ENCODE peak calls at places on chromosomes 5 and 9, in eight cellular contexts. One of them, this sample, is unnamed.

GRCh38 chr9:83960991-83961390 is 19.0 kb downstream of the HNRNPK start:
- DNase-seq in transverse colon: no peak
- DNase-seq in occipital lobe: no peak
- DNase-seq in tibial nerve: no peak
- DNase-seq in AG20443: no peak
- DNase-seq in T follicular helper cell: no peak
- DNase-seq in stomach: no peak
- DNase-seq in heart right ventricle: no peak
- DNase-seq in this sample: no peak

GRCh38 chr5:66779535-66779934 is 183.3 kb downstream of the MAST4 start:
- DNase-seq in transverse colon: no peak
- DNase-seq in occipital lobe: no peak
- DNase-seq in tibial nerve: no peak
- DNase-seq in AG20443: no peak
- DNase-seq in T follicular helper cell: no peak
- DNase-seq in stomach: no peak
- DNase-seq in heart right ventricle: no peak
- DNase-seq in this sample: no peak

GRCh38 chr9:129889936-129890717 is 54.9 kb downstream of the USP20 start:
- DNase-seq in transverse colon: peak; percentile 69
- DNase-seq in occipital lobe: no peak
- DNase-seq in tibial nerve: no peak
- DNase-seq in AG20443: no peak
- DNase-seq in T follicular helper cell: peak; percentile 38
- DNase-seq in stomach: peak; percentile 47
- DNase-seq in heart right ventricle: no peak
- DNase-seq in this sample: no peak

GRCh38 chr9:133377721-133378216 is 1.6 kb downstream of the STKLD1 start:
- DNase-seq in transverse colon: no peak
- DNase-seq in occipital lobe: no peak
- DNase-seq in tibial nerve: no peak
- DNase-seq in AG20443: no peak
- DNase-seq in T follicular helper cell: no peak
- DNase-seq in stomach: no peak
- DNase-seq in heart right ventricle: no peak
- DNase-seq in this sample: no peak

GRCh38 chr9:4678679-4679267 is 596 bp upstream of the CDC37L1 start:
- DNase-seq in transverse colon: no peak
- DNase-seq in occipital lobe: no peak
- DNase-seq in tibial nerve: no peak
- DNase-seq in AG20443: no peak
- DNase-seq in T follicular helper cell: peak; percentile 10
- DNase-seq in stomach: no peak
- DNase-seq in heart right ventricle: peak; percentile 16
- DNase-seq in this sample: no peak

GRCh38 chr5:14165375-14166091 is 22.4 kb downstream of the TRIO start:
- DNase-seq in transverse colon: no peak
- DNase-seq in occipital lobe: no peak
- DNase-seq in tibial nerve: no peak
- DNase-seq in AG20443: peak; percentile 33
- DNase-seq in T follicular helper cell: no peak
- DNase-seq in stomach: no peak
- DNase-seq in heart right ventricle: no peak
- DNase-seq in this sample: no peak

GRCh38 chr5:174317261-174317894 is 271.9 kb downstream of the NSG2 start:
- DNase-seq in transverse colon: no peak
- DNase-seq in occipital lobe: peak; percentile 71
- DNase-seq in tibial nerve: no peak
- DNase-seq in AG20443: peak; percentile 86
- DNase-seq in T follicular helper cell: no peak
- DNase-seq in stomach: no peak
- DNase-seq in heart right ventricle: no peak
- DNase-seq in this sample: peak; percentile 18

GRCh38 chr5:43851741-43852140 is 248.8 kb downstream of the NNT start:
- DNase-seq in transverse colon: no peak
- DNase-seq in occipital lobe: no peak
- DNase-seq in tibial nerve: no peak
- DNase-seq in AG20443: no peak
- DNase-seq in T follicular helper cell: no peak
- DNase-seq in stomach: no peak
- DNase-seq in heart right ventricle: no peak
- DNase-seq in this sample: no peak

GRCh38 chr5:125277494-125278154 is 531.2 kb upstream of the ZNF608 start:
- DNase-seq in transverse colon: no peak
- DNase-seq in occipital lobe: no peak
- DNase-seq in tibial nerve: no peak
- DNase-seq in AG20443: peak; percentile 50
- DNase-seq in T follicular helper cell: no peak
- DNase-seq in stomach: no peak
- DNase-seq in heart right ventricle: no peak
- DNase-seq in this sample: no peak

GRCh38 chr5:175501759-175502158 is 23.4 kb downstream of the SFXN1 start:
- DNase-seq in transverse colon: no peak
- DNase-seq in occipital lobe: no peak
- DNase-seq in tibial nerve: no peak
- DNase-seq in AG20443: no peak
- DNase-seq in T follicular helper cell: no peak
- DNase-seq in stomach: no peak
- DNase-seq in heart right ventricle: no peak
- DNase-seq in this sample: no peak

GRCh38 chr9:110700953-110701352 is 32.4 kb downstream of the MUSK start:
- DNase-seq in transverse colon: no peak
- DNase-seq in occipital lobe: no peak
- DNase-seq in tibial nerve: no peak
- DNase-seq in AG20443: peak; percentile 32
- DNase-seq in T follicular helper cell: no peak
- DNase-seq in stomach: no peak
- DNase-seq in heart right ventricle: no peak
- DNase-seq in this sample: no peak

GRCh38 chr5:67679184-67679855 is 482.7 kb upstream of the CD180 start:
- DNase-seq in transverse colon: no peak
- DNase-seq in occipital lobe: no peak
- DNase-seq in tibial nerve: no peak
- DNase-seq in AG20443: no peak
- DNase-seq in T follicular helper cell: no peak
- DNase-seq in stomach: no peak
- DNase-seq in heart right ventricle: no peak
- DNase-seq in this sample: no peak

GRCh38 chr5:58085800-58086199 is 374.1 kb downstream of the PLK2 start:
- DNase-seq in transverse colon: no peak
- DNase-seq in occipital lobe: no peak
- DNase-seq in tibial nerve: no peak
- DNase-seq in AG20443: no peak
- DNase-seq in T follicular helper cell: no peak
- DNase-seq in stomach: peak; percentile 33
- DNase-seq in heart right ventricle: no peak
- DNase-seq in this sample: no peak

GRCh38 chr5:158142182-158142581 is 283.2 kb upstream of the CLINT1 start:
- DNase-seq in transverse colon: no peak
- DNase-seq in occipital lobe: no peak
- DNase-seq in tibial nerve: no peak
- DNase-seq in AG20443: no peak
- DNase-seq in T follicular helper cell: no peak
- DNase-seq in stomach: no peak
- DNase-seq in heart right ventricle: no peak
- DNase-seq in this sample: no peak

GRCh38 chr9:86098793-86099694 is at the start of gene GOLM1:
- DNase-seq in transverse colon: peak; percentile 61
- DNase-seq in occipital lobe: no peak
- DNase-seq in tibial nerve: no peak
- DNase-seq in AG20443: peak; percentile 94
- DNase-seq in T follicular helper cell: no peak
- DNase-seq in stomach: peak; percentile 58
- DNase-seq in heart right ventricle: peak; percentile 16
- DNase-seq in this sample: peak; percentile 55